ENCODE peak calls at places on chromosomes 4 and X, in eight cellular contexts. B, M, T, I, F, Y, G and V are unnamed samples.

GRCh38 chr4:145436114-145436513 is 45.5 kb upstream of the SMAD1 start:
- ATAC-seq in B (no peak), G (no peak), F (no peak), M (no peak), Y (no peak), T (no peak), I (no peak), V (no peak)

GRCh38 chr4:8113611-8114343 is 44.8 kb downstream of the ABLIM2 start:
- ATAC-seq in M (peak; percentile 14), T (no peak), G (no peak), I (no peak), B (no peak), F (peak; percentile 18), Y (no peak), V (peak; percentile 18)

GRCh38 chrX:134654398-134655012 is 3.8 kb downstream of the PLAC1 start:
- ATAC-seq in B (no peak), F (no peak), G (peak; percentile 92), I (no peak), Y (no peak), T (no peak), M (no peak), V (no peak)

GRCh38 chrX:63426519-63426918 is 75.4 kb upstream of the SPIN4 start:
- ATAC-seq in Y (no peak), I (no peak), G (no peak), M (no peak), B (no peak), F (no peak), T (no peak), V (no peak)

GRCh38 chr4:114077610-114078009 is 98.2 kb upstream of the ARSJ start:
- ATAC-seq in I (no peak), F (no peak), T (no peak), G (no peak), Y (no peak), M (no peak), B (no peak), V (no peak)

GRCh38 chr4:73021634-73022033 is 47.9 kb downstream of the COX18 start:
- ATAC-seq in F (no peak), G (peak; percentile 46), T (no peak), M (peak; percentile 92), Y (no peak), I (no peak), B (no peak), V (no peak)

GRCh38 chr4:122777846-122778501 is 45.5 kb downstream of the BBS12 start:
- ATAC-seq in F (no peak), T (no peak), G (no peak), Y (no peak), I (no peak), B (no peak), M (no peak), V (no peak)

GRCh38 chrX:56728752-56729151 is 291 bp upstream of the NBDY start:
- ATAC-seq in T (peak; percentile 28), I (no peak), M (no peak), G (no peak), Y (no peak), F (no peak), B (peak; percentile 66), V (no peak)

GRCh38 chrX:140447150-140447549 is 57.7 kb downstream of the SOX3 start:
- ATAC-seq in Y (no peak), G (no peak), T (no peak), B (no peak), I (no peak), M (no peak), F (no peak), V (no peak)

GRCh38 chr4:140901736-140902336 is 145.7 kb upstream of the TBC1D9 start:
- ATAC-seq in T (no peak), G (no peak), Y (no peak), F (no peak), M (no peak), B (no peak), I (no peak), V (no peak)

GRCh38 chr4:23937173-23937572 is 47.3 kb upstream of the PPARGC1A start:
- ATAC-seq in G (no peak), F (no peak), M (no peak), T (no peak), Y (no peak), B (no peak), I (no peak), V (no peak)

GRCh38 chr4:74473155-74473811 is 28.3 kb downstream of the AREG start:
- ATAC-seq in M (no peak), T (no peak), Y (peak; percentile 83), I (peak; percentile 92), G (no peak), B (no peak), F (peak; percentile 53), V (peak; percentile 83)

GRCh38 chrX:2627272-2627867 is 63.7 kb upstream of the CD99 start:
- ATAC-seq in Y (no peak), B (peak; percentile 61), M (peak; percentile 92), T (peak; percentile 64), G (no peak), I (peak; percentile 64), F (peak; percentile 44), V (peak; percentile 41)

GRCh38 chr4:15774020-15774420 is 4.1 kb upstream of the CD38 start:
- ATAC-seq in B (peak; percentile 49), T (no peak), M (no peak), G (no peak), I (peak; percentile 85), Y (no peak), F (no peak), V (no peak)

GRCh38 chr4:73086095-73086869 is 16.8 kb upstream of the COX18 start:
- ATAC-seq in T (peak; percentile 68), M (peak; percentile 23), B (no peak), I (no peak), Y (no peak), F (no peak), G (no peak), V (no peak)

GRCh38 chr4:140556372-140557085 is 12.2 kb downstream of the UCP1 start:
- ATAC-seq in G (peak; percentile 96), I (no peak), B (peak; percentile 91), F (no peak), T (peak; percentile 89), Y (no peak), M (no peak), V (no peak)

GRCh38 chr4:101850698-101851097 is 60.2 kb downstream of the BANK1 start:
- ATAC-seq in T (no peak), F (no peak), Y (no peak), B (no peak), G (no peak), M (no peak), I (no peak), V (no peak)

GRCh38 chr4:98905297-98905696 is 23.6 kb downstream of the EIF4E start:
- ATAC-seq in F (no peak), M (no peak), T (no peak), I (no peak), Y (no peak), B (no peak), G (no peak), V (no peak)

GRCh38 chrX:134760671-134761070 is 102.4 kb upstream of the PLAC1 start:
- ATAC-seq in B (no peak), T (no peak), G (no peak), Y (no peak), I (no peak), F (no peak), M (no peak), V (no peak)

GRCh38 chrX:7233632-7234406 is 85.9 kb upstream of the PUDP start:
- ATAC-seq in I (no peak), G (no peak), Y (no peak), T (no peak), M (no peak), B (no peak), F (no peak), V (no peak)

GRCh38 chr4:6446538-6447451 is 25.6 kb downstream of the PPP2R2C start:
- ATAC-seq in M (no peak), B (no peak), I (no peak), T (no peak), G (no peak), Y (no peak), F (no peak), V (no peak)

GRCh38 chrX:132209527-132209926 is 9.7 kb downstream of the RAP2C start:
- ATAC-seq in B (no peak), G (no peak), T (no peak), Y (no peak), I (no peak), F (no peak), M (no peak), V (no peak)

GRCh38 chrX:115030635-115031034 is 13.2 kb upstream of the IL13RA2 start:
- ATAC-seq in I (peak; percentile 73), F (no peak), T (no peak), Y (no peak), M (no peak), B (no peak), G (no peak), V (no peak)

GRCh38 chr4:2798399-2799301 is 5.8 kb downstream of the SH3BP2 start:
- ATAC-seq in M (no peak), G (peak; percentile 38), F (no peak), T (peak; percentile 65), B (peak; percentile 49), Y (peak; percentile 8), I (peak; percentile 55), V (peak; percentile 50)

GRCh38 chr4:147714575-147715401 is 17.1 kb upstream of the ARHGAP10 start:
- ATAC-seq in Y (peak; percentile 71), B (no peak), G (no peak), I (peak; percentile 35), F (no peak), T (no peak), M (no peak), V (peak; percentile 94)

GRCh38 chr4:88823058-88823919 is 125.7 kb upstream of the NAP1L5 start:
- ATAC-seq in T (peak; percentile 93), G (peak; percentile 94), B (peak; percentile 96), M (peak; percentile 97), F (peak; percentile 92), Y (peak; percentile 96), I (peak; percentile 98), V (peak; percentile 96)

GRCh38 chr4:8227771-8228318 is 28.8 kb downstream of the SH3TC1 start:
- ATAC-seq in G (no peak), T (no peak), I (no peak), Y (no peak), B (no peak), M (no peak), F (no peak), V (peak; percentile 6)

GRCh38 chrX:1274786-1275185 is 6.2 kb downstream of the CSF2RA start:
- ATAC-seq in M (no peak), T (no peak), I (peak; percentile 88), B (peak; percentile 90), G (no peak), F (no peak), Y (no peak), V (no peak)

GRCh38 chrX:148501121-148502066 is 977 bp downstream of the AFF2 start:
- ATAC-seq in Y (peak; percentile 33), T (peak; percentile 33), M (peak; percentile 28), I (no peak), B (peak; percentile 27), F (peak; percentile 15), G (peak; percentile 33), V (no peak)

GRCh38 chr4:142467086-142467485 is 379.0 kb downstream of the INPP4B start:
- ATAC-seq in M (no peak), Y (no peak), I (no peak), G (no peak), B (peak; percentile 66), F (no peak), T (no peak), V (no peak)

GRCh38 chrX:76957485-76957884 is 489.7 kb upstream of the FGF16 start:
- ATAC-seq in B (no peak), G (no peak), Y (no peak), M (no peak), F (no peak), T (no peak), I (no peak), V (no peak)

GRCh38 chr4:15928883-15929282 is 9.7 kb downstream of the FGFBP1 start:
- ATAC-seq in I (no peak), G (no peak), T (no peak), M (no peak), B (no peak), Y (no peak), F (no peak), V (no peak)

GRCh38 chr4:152459326-152459725 is 76.6 kb downstream of the FBXW7 start:
- ATAC-seq in T (peak; percentile 49), F (no peak), Y (no peak), M (no peak), I (no peak), G (peak; percentile 65), B (peak; percentile 23), V (no peak)

GRCh38 chrX:40154229-40154852 is 56.6 kb upstream of the BCOR start:
- ATAC-seq in I (peak; percentile 5), T (no peak), F (peak; percentile 14), G (no peak), Y (peak; percentile 27), B (no peak), M (peak; percentile 59), V (no peak)